ENCODE peak calls at places on chromosomes 13 and 19, in six cellular contexts. K is effector memory CD4-positive, alpha-beta T cell; F is AG04450; O is GM23248; Q is tibial nerve; L is heart left ventricle. J is an unnamed sample. For H3K9me3, the result is how much of the 10 kb centered on the place peaks cover.

GRCh38 chr19:8221161-8221560 is 12.0 kb downstream of the CERS4 start:
- DNase-seq in Q (no peak), L (no peak), O (no peak), K (no peak), F (no peak), J (no peak)

GRCh38 chr13:21530656-21531055 is 71.6 kb upstream of the ZDHHC20 start:
- DNase-seq in L (no peak), O (no peak), Q (no peak), K (no peak), F (no peak), J (no peak)

GRCh38 chr13:25902946-25903345 is 148.9 kb downstream of the SHISA2 start:
- DNase-seq in K (no peak), O (no peak), F (no peak), Q (no peak), L (no peak), J (no peak)

GRCh38 chr19:38888876-38889275 is 10.5 kb downstream of the SIRT2 start:
- DNase-seq in F (no peak), O (no peak), Q (no peak), K (no peak), L (no peak), J (no peak)

GRCh38 chr19:4472174-4472974 is at the start of gene HDGFL2:
- DNase-seq in O (no peak), F (no peak), L (no peak), K (no peak), Q (no peak), J (peak)

GRCh38 chr19:55546822-55547614 is 1.7 kb upstream of the SBK3 start:
- DNase-seq in Q (peak), O (peak), L (peak), F (peak), K (no peak), J (no peak)

GRCh38 chr19:18833849-18834643 is 2.3 kb downstream of the UPF1 start:
- DNase-seq in K (no peak), O (peak), Q (no peak), F (no peak), L (no peak), J (no peak)

GRCh38 chr19:8050274-8051096 is 2.1 kb upstream of the CCL25 start:
- DNase-seq in Q (peak), O (peak), L (peak), K (peak), F (peak), J (peak)

GRCh38 chr13:50162001-50162400 is 146.8 kb downstream of the KCNRG start:
- DNase-seq in O (peak), L (no peak), F (no peak), Q (no peak), K (no peak), J (no peak)

GRCh38 chr19:982567-983170 is 1.5 kb upstream of the WDR18 start:
- DNase-seq in L (peak), O (peak), Q (no peak), K (peak), F (no peak), J (peak)

GRCh38 chr13:22049384-22049783 is 378.5 kb downstream of the FGF9 start:
- DNase-seq in Q (no peak), K (no peak), F (peak), O (no peak), L (no peak), J (no peak)

GRCh38 chr13:36418022-36418805 is 14.1 kb upstream of the CCNA1 start:
- DNase-seq in F (no peak), Q (no peak), O (peak), K (no peak), L (no peak), J (no peak)

GRCh38 chr13:37344051-37344450 is 238.6 kb upstream of the CSNK1A1L start:
- DNase-seq in K (no peak), O (no peak), L (no peak), Q (no peak), F (no peak), J (no peak)

GRCh38 chr13:114249062-114249461 is 14.4 kb downstream of the CDC16 start:
- DNase-seq in Q (no peak), L (no peak), O (no peak), F (no peak), K (no peak), J (no peak)

GRCh38 chr19:14450168-14450874 is 17.2 kb downstream of the PKN1 start:
- DNase-seq in Q (no peak), K (peak), F (no peak), O (peak), L (peak), J (peak)

GRCh38 chr13:26132756-26133155 is 80.9 kb upstream of the SHISA2 start:
- DNase-seq in F (no peak), Q (no peak), K (no peak), L (no peak), O (peak), J (no peak)

GRCh38 chr19:35404879-35405622 is 34.2 kb downstream of the GPR42 start:
- DNase-seq in Q (no peak), O (peak), K (no peak), F (peak), L (peak), J (no peak)

GRCh38 chr13:113874579-113875428 is 10.9 kb upstream of the GAS6 start:
- DNase-seq in Q (no peak), K (no peak), O (no peak), L (no peak), F (no peak), J (no peak)

GRCh38 chr19:58417071-58417470 is 8.6 kb downstream of the ZNF584 start:
- DNase-seq in L (no peak), F (no peak), Q (no peak), O (no peak), K (no peak), J (no peak)
- H3K9me3 ChIP-seq in L (under half), F (under half), Q (under half), O (under half), K (under half), J (under half)

DNA sequence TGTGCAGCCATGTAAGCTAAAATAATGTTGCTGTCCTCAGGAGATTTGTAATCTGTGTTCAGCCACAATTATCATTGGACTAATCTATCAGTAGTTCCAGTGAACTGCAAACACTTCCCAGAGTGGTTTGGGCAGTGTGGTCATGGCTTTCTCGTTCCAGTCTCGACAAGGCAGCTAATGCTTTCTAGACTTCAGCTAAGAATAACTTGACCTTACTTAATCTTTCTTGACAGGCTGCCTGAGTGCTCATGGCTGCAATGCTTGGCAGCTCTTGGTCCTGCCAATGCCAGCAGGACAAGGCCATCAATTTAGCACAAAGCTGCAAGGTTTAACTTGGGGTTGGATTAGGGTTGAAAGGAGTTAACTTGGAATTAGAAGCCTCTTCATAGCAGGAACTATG is 32.8 kb downstream of the ATP12A start:
- DNase-seq in K (no peak), L (peak), O (no peak), Q (no peak), F (no peak), J (no peak)
- H3K9me3 ChIP-seq in K (under half), L (under half), O (under half), Q (under half), F (under half), J (under half)

GRCh38 chr19:45790942-45791341 is 1.7 kb downstream of the DMWD start:
- DNase-seq in L (no peak), O (no peak), K (peak), F (no peak), Q (no peak), J (peak)

GRCh38 chr19:45793178-45793564 is 526 bp upstream of the DMWD start:
- DNase-seq in F (no peak), K (no peak), L (no peak), O (no peak), Q (no peak), J (no peak)

GRCh38 chr19:45791744-45792481 is 732 bp downstream of the DMWD start:
- DNase-seq in K (no peak), F (no peak), Q (no peak), O (peak), L (no peak), J (no peak)

GRCh38 chr19:45792482-45793177 is at the start of gene DMWD:
- DNase-seq in O (peak), L (peak), K (peak), Q (peak), F (peak), J (peak)

DNA sequence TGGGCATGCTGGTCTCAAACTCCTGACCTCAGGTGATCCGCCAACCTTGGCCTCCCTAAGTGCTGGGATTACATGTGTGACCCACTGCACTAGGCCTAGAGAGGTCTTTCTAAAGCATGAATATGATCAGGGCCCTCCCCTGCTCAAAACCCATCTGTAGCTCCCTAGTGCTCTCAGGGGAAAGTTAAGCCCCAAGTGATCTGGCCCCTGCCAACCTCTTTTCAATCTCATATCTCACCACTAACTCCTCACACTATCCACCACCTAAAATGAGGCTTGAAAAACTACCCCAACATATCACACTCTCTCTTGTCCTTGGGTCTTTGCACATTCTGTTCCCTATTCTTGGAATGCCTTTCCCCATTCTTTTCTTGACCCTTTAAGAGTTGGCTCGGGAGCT is 2.0 kb upstream of the DMWD start:
- DNase-seq in Q (no peak), K (no peak), F (no peak), O (no peak), L (no peak), J (no peak)
- H3K9me3 ChIP-seq in Q (under half), K (under half), F (under half), O (under half), L (under half), J (under half)

GRCh38 chr19:15964231-15964630 is 15.4 kb downstream of the OR10H4 start:
- DNase-seq in F (no peak), Q (no peak), O (no peak), L (no peak), K (no peak), J (no peak)
- H3K9me3 ChIP-seq in F (under half), Q (under half), O (under half), L (under half), K (under half), J (under half)

DNA sequence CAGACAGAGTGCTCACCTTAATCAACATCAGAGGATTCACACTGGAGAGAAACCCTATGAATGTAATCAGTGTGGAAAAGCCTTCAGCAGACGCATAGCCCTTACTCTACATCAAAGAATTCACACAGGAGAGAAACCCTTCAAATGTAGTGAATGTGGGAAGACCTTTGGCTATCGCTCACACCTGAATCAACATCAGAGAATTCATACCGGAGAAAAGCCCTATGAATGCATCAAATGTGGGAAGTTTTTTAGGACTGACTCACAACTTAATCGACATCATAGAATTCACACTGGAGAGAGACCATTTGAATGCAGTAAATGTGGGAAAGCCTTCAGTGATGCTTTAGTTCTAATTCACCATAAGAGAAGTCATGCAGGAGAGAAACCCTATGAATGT is 18.3 kb downstream of the ZNF527 start:
- DNase-seq in L (no peak), O (no peak), Q (no peak), F (no peak), K (no peak), J (no peak)
- H3K9me3 ChIP-seq in L (under half), O (under half), Q (half or more), F (under half), K (under half), J (under half)

DNA sequence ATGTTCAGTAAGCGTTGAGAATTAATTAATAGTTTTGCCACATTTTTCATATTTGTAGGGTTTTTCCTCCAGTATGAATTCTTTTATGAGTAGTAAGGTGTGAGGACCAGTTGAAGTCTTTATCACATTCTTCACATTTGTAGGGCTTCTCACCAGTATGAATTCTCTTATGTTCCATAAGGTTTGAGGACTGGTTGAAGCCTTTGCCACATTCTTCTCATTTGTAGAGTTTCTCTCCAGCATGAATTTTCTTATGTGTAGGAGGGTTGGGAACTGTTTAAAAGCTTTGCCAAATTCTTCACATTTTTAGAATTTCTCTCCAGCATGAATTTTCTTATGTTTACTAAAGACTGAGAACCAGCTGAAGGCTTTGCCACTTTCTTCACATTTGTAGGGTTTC is 40.3 kb downstream of the ZNF208 start:
- DNase-seq in Q (no peak), O (no peak), L (no peak), K (no peak), F (no peak), J (no peak)
- H3K9me3 ChIP-seq in Q (under half), O (under half), L (under half), K (under half), F (under half), J (half or more)

GRCh38 chr13:51426982-51427381 is 25.9 kb downstream of the INTS6 start:
- DNase-seq in O (no peak), K (no peak), L (no peak), F (no peak), Q (no peak), J (no peak)
- H3K9me3 ChIP-seq in O (under half), K (under half), L (under half), F (under half), Q (under half), J (under half)

GRCh38 chr19:12180377-12180776 is 17.5 kb downstream of the ZNF136 start:
- DNase-seq in O (no peak), Q (no peak), K (no peak), L (no peak), F (no peak), J (no peak)
- H3K9me3 ChIP-seq in O (under half), Q (under half), K (under half), L (under half), F (half or more), J (under half)

J was measured in naive thymus-derived CD4-positive, alpha-beta T cell.